ENCODE peak calls at places on chromosomes 4 and X, in six cellular contexts. One of them, this sample, is unnamed.

GRCh38 chr4:48490680-48491513 is 845 bp downstream of the ZAR1 start:
- DNase-seq in A549: no peak
- DNase-seq in endothelial cell of umbilical vein: no peak
- DNase-seq in HepG2: no peak
- DNase-seq in GM12878: no peak
- DNase-seq in K562: no peak
- DNase-seq in this sample: no peak

GRCh38 chrX:3526749-3527148 is 180.3 kb upstream of the MXRA5 start:
- DNase-seq in A549: no peak
- DNase-seq in endothelial cell of umbilical vein: no peak
- DNase-seq in HepG2: no peak
- DNase-seq in GM12878: no peak
- DNase-seq in K562: no peak
- DNase-seq in this sample: no peak

GRCh38 chr4:22356996-22357596 is 158.8 kb downstream of the ADGRA3 start:
- DNase-seq in A549: no peak
- DNase-seq in endothelial cell of umbilical vein: peak
- DNase-seq in HepG2: no peak
- DNase-seq in GM12878: no peak
- DNase-seq in K562: no peak
- DNase-seq in this sample: peak

GRCh38 chr4:156941940-156942548 is 29.6 kb downstream of the PDGFC start:
- DNase-seq in A549: peak
- DNase-seq in endothelial cell of umbilical vein: peak
- DNase-seq in HepG2: peak
- DNase-seq in GM12878: no peak
- DNase-seq in K562: no peak
- DNase-seq in this sample: no peak

GRCh38 chr4:146132445-146132844 is 43.1 kb upstream of the LSM6 start:
- DNase-seq in A549: no peak
- DNase-seq in endothelial cell of umbilical vein: no peak
- DNase-seq in HepG2: no peak
- DNase-seq in GM12878: peak
- DNase-seq in K562: no peak
- DNase-seq in this sample: no peak

GRCh38 chr4:20878806-20879205 is 178.5 kb downstream of the PACRGL start:
- DNase-seq in A549: no peak
- DNase-seq in endothelial cell of umbilical vein: no peak
- DNase-seq in HepG2: no peak
- DNase-seq in GM12878: no peak
- DNase-seq in K562: no peak
- DNase-seq in this sample: no peak

GRCh38 chr4:177108708-177109107 is 201.0 kb upstream of the NEIL3 start:
- DNase-seq in A549: no peak
- DNase-seq in endothelial cell of umbilical vein: no peak
- DNase-seq in HepG2: no peak
- DNase-seq in GM12878: no peak
- DNase-seq in K562: no peak
- DNase-seq in this sample: peak

GRCh38 chr4:127788517-127788916 is 6.4 kb downstream of the HSPA4L start:
- DNase-seq in A549: no peak
- DNase-seq in endothelial cell of umbilical vein: no peak
- DNase-seq in HepG2: peak
- DNase-seq in GM12878: no peak
- DNase-seq in K562: peak
- DNase-seq in this sample: peak

GRCh38 chr4:91064157-91064853 is 937.1 kb downstream of the CCSER1 start:
- DNase-seq in A549: no peak
- DNase-seq in endothelial cell of umbilical vein: peak
- DNase-seq in HepG2: peak
- DNase-seq in GM12878: no peak
- DNase-seq in K562: no peak
- DNase-seq in this sample: peak

GRCh38 chr4:61772116-61772515 is 572.0 kb downstream of the ADGRL3 start:
- DNase-seq in A549: no peak
- DNase-seq in endothelial cell of umbilical vein: no peak
- DNase-seq in HepG2: no peak
- DNase-seq in GM12878: no peak
- DNase-seq in K562: no peak
- DNase-seq in this sample: no peak

GRCh38 chr4:1019320-1019719 is 7.9 kb downstream of the FGFRL1 start:
- DNase-seq in A549: no peak
- DNase-seq in endothelial cell of umbilical vein: no peak
- DNase-seq in HepG2: no peak
- DNase-seq in GM12878: no peak
- DNase-seq in K562: no peak
- DNase-seq in this sample: no peak

GRCh38 chr4:91973479-91974153 is 330.1 kb upstream of the GRID2 start:
- DNase-seq in A549: no peak
- DNase-seq in endothelial cell of umbilical vein: no peak
- DNase-seq in HepG2: no peak
- DNase-seq in GM12878: no peak
- DNase-seq in K562: no peak
- DNase-seq in this sample: no peak

DNA sequence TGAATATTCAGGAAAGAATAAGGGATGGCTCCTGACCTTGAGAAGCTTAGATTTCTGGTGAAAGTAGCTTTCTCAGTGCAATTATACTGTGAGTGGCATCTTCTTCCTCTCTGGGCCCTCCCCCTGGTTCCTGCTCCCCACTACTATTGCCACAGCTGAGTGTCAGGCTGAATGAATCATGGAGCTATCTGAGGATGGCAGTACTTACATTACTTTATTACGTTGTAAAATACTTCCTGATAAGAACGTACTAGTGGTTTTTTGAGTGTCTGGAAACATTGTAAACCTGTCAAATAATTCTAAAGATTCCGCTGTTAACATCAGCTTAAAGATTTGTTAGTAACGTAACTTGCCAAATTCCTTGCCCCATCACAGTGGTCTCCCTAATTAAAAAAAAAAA is 36.2 kb downstream of the ARHGAP10 start:
- DNase-seq in A549: peak
- DNase-seq in endothelial cell of umbilical vein: peak
- DNase-seq in HepG2: no peak
- DNase-seq in GM12878: no peak
- DNase-seq in K562: no peak
- DNase-seq in this sample: peak
- TF ChIP-seq MYC in A549: no peak
- TF ChIP-seq MYC in endothelial cell of umbilical vein: no peak
- TF ChIP-seq MYC in HepG2: no peak
- TF ChIP-seq MYC in GM12878: no peak
- TF ChIP-seq MYC in K562: no peak
- TF ChIP-seq MYC in this sample: no peak

GRCh38 chr4:37454263-37454800 is 209.8 kb downstream of the NWD2 start:
- DNase-seq in A549: no peak
- DNase-seq in endothelial cell of umbilical vein: no peak
- DNase-seq in HepG2: no peak
- DNase-seq in GM12878: no peak
- DNase-seq in K562: no peak
- DNase-seq in this sample: no peak

GRCh38 chr4:37453004-37453360 is 208.4 kb downstream of the NWD2 start:
- DNase-seq in A549: peak
- DNase-seq in endothelial cell of umbilical vein: peak
- DNase-seq in HepG2: peak
- DNase-seq in GM12878: peak
- DNase-seq in K562: peak
- DNase-seq in this sample: peak

GRCh38 chr4:37451646-37452045 is 207.1 kb downstream of the NWD2 start:
- DNase-seq in A549: no peak
- DNase-seq in endothelial cell of umbilical vein: no peak
- DNase-seq in HepG2: no peak
- DNase-seq in GM12878: no peak
- DNase-seq in K562: no peak
- DNase-seq in this sample: no peak

GRCh38 chr4:37453361-37454262 is 209.1 kb downstream of the NWD2 start:
- DNase-seq in A549: peak
- DNase-seq in endothelial cell of umbilical vein: peak
- DNase-seq in HepG2: no peak
- DNase-seq in GM12878: no peak
- DNase-seq in K562: peak
- DNase-seq in this sample: peak

DNA sequence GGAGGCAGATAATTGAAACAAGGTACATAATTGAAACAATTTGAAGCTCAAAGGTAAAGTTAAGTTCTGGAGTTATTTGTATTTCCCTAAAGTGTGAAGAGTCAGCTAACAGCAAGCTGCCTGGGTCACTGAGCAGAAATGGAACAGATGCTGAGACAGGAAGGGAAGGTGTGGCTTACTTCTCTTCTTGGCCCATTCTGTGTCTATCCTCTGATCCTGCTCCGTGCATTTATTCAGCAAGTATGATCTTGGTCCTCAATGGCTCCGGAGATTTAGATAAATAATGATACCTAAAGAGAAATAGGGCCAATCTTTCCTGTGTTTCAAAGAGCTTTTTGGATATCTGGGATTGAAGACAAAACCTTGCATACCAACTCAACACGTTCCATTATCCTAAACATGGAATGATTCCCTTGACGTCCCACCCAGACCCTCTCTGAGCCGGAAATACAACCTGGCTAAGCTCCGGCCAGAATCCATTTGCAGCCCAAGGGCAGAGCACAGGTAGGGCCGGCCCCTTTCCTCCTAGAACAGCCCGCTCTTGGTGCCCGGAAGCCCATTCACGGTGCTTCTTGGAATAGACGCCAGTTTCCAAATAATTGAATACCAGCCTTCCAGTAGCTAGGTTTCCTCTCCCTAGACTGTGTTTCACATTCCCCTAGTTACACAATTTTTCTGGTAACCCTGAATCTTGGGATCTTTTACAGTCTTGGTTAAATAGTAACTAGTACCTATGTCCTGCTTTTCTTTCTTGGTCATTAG is 210.9 kb downstream of the NWD2 start:
- DNase-seq in A549: no peak
- DNase-seq in endothelial cell of umbilical vein: no peak
- DNase-seq in HepG2: no peak
- DNase-seq in GM12878: no peak
- DNase-seq in K562: no peak
- DNase-seq in this sample: no peak
- TF ChIP-seq POLR2A in A549: no peak
- TF ChIP-seq POLR2A in endothelial cell of umbilical vein: no peak
- TF ChIP-seq POLR2A in HepG2: no peak
- TF ChIP-seq POLR2A in GM12878: no peak
- TF ChIP-seq POLR2A in K562: no peak
- TF ChIP-seq POLR2A in this sample: no peak

GRCh38 chr4:28842271-28842670 is 1877.9 kb upstream of the PCDH7 start:
- DNase-seq in A549: no peak
- DNase-seq in endothelial cell of umbilical vein: no peak
- DNase-seq in HepG2: no peak
- DNase-seq in GM12878: no peak
- DNase-seq in K562: no peak
- DNase-seq in this sample: no peak
- TF ChIP-seq CTCF in A549: no peak
- TF ChIP-seq CTCF in endothelial cell of umbilical vein: no peak
- TF ChIP-seq CTCF in HepG2: no peak
- TF ChIP-seq CTCF in GM12878: no peak
- TF ChIP-seq CTCF in K562: no peak
- TF ChIP-seq CTCF in this sample: no peak

GRCh38 chr4:56655209-56655626 is 25.9 kb downstream of the HOPX start:
- DNase-seq in A549: no peak
- DNase-seq in endothelial cell of umbilical vein: no peak
- DNase-seq in HepG2: no peak
- DNase-seq in GM12878: no peak
- DNase-seq in K562: no peak
- DNase-seq in this sample: no peak

GRCh38 chr4:56651071-56651384 is 30.1 kb downstream of the HOPX start:
- DNase-seq in A549: no peak
- DNase-seq in endothelial cell of umbilical vein: no peak
- DNase-seq in HepG2: no peak
- DNase-seq in GM12878: no peak
- DNase-seq in K562: no peak
- DNase-seq in this sample: no peak

GRCh38 chr4:56655627-56656345 is 25.3 kb downstream of the HOPX start:
- DNase-seq in A549: no peak
- DNase-seq in endothelial cell of umbilical vein: peak
- DNase-seq in HepG2: no peak
- DNase-seq in GM12878: no peak
- DNase-seq in K562: no peak
- DNase-seq in this sample: no peak

GRCh38 chr4:56654238-56654632 is 26.9 kb downstream of the HOPX start:
- DNase-seq in A549: no peak
- DNase-seq in endothelial cell of umbilical vein: no peak
- DNase-seq in HepG2: no peak
- DNase-seq in GM12878: no peak
- DNase-seq in K562: no peak
- DNase-seq in this sample: no peak

GRCh38 chr4:56653461-56654237 is 27.4 kb downstream of the HOPX start:
- DNase-seq in A549: no peak
- DNase-seq in endothelial cell of umbilical vein: peak
- DNase-seq in HepG2: no peak
- DNase-seq in GM12878: no peak
- DNase-seq in K562: no peak
- DNase-seq in this sample: peak
- TF ChIP-seq MYC in A549: no peak
- TF ChIP-seq MYC in endothelial cell of umbilical vein: no peak
- TF ChIP-seq MYC in HepG2: no peak
- TF ChIP-seq MYC in GM12878: no peak
- TF ChIP-seq MYC in K562: no peak
- TF ChIP-seq MYC in this sample: no peak

GRCh38 chr4:99382745-99383360 is 30.3 kb upstream of the ADH1C start:
- DNase-seq in A549: no peak
- DNase-seq in endothelial cell of umbilical vein: no peak
- DNase-seq in HepG2: no peak
- DNase-seq in GM12878: no peak
- DNase-seq in K562: no peak
- DNase-seq in this sample: no peak
- TF ChIP-seq POLR2A in A549: no peak
- TF ChIP-seq POLR2A in endothelial cell of umbilical vein: no peak
- TF ChIP-seq POLR2A in HepG2: no peak
- TF ChIP-seq POLR2A in GM12878: no peak
- TF ChIP-seq POLR2A in K562: no peak
- TF ChIP-seq POLR2A in this sample: no peak

GRCh38 chr4:57658188-57658587 is 548.0 kb upstream of the IGFBP7 start:
- DNase-seq in A549: no peak
- DNase-seq in endothelial cell of umbilical vein: no peak
- DNase-seq in HepG2: no peak
- DNase-seq in GM12878: no peak
- DNase-seq in K562: no peak
- DNase-seq in this sample: no peak

GRCh38 chr4:57658673-57659072 is 548.5 kb upstream of the IGFBP7 start:
- DNase-seq in A549: no peak
- DNase-seq in endothelial cell of umbilical vein: no peak
- DNase-seq in HepG2: no peak
- DNase-seq in GM12878: no peak
- DNase-seq in K562: no peak
- DNase-seq in this sample: no peak

DNA sequence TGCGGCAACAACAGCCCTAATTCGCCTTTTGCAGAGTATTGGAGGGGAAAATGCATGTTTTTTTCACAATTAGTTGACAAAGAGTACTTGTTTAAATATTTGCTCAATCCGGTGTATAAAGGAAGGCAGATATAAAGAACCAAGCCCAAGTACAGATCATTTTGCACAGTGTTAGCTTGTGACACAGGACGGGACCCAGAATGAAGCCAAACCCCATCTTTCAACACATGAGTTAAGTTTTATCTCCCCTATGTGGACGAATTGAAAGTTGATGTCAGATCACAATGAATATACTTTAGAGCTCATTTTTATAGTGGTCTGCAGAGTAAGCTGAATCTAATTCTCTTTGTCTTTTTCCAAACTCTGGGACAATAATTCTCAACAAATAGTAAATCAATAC is 551.5 kb upstream of the IGFBP7 start:
- DNase-seq in A549: no peak
- DNase-seq in endothelial cell of umbilical vein: no peak
- DNase-seq in HepG2: no peak
- DNase-seq in GM12878: no peak
- DNase-seq in K562: no peak
- DNase-seq in this sample: no peak
- TF ChIP-seq CTCF in A549: no peak
- TF ChIP-seq CTCF in endothelial cell of umbilical vein: no peak
- TF ChIP-seq CTCF in HepG2: no peak
- TF ChIP-seq CTCF in GM12878: no peak
- TF ChIP-seq CTCF in K562: no peak
- TF ChIP-seq CTCF in this sample: no peak

This sample was measured in NB4.